ENCODE peak calls at places on chromosomes 12 and 14, in five cellular contexts. A, K, B, H and F are unnamed samples.

GRCh38 chr12:65384240-65384639 is 105.8 kb downstream of the MSRB3 start:
- DNase-seq in K (no peak), A (no peak), B (no peak), H (no peak), F (no peak)

GRCh38 chr12:52634266-52635056 is 16.1 kb upstream of the KRT73 start:
- DNase-seq in H (no peak), B (no peak), K (no peak), A (peak; percentile 75), F (no peak)

GRCh38 chr12:111446631-111447570 is 41.2 kb downstream of the SH2B3 start:
- DNase-seq in K (no peak), A (no peak), H (no peak), B (no peak), F (no peak)

GRCh38 chr12:91896725-91897515 is 248.7 kb downstream of the BTG1 start:
- DNase-seq in H (no peak), B (no peak), K (peak; percentile 70), A (no peak), F (no peak)

GRCh38 chr12:6582196-6582595 is 14.1 kb upstream of the NOP2 start:
- DNase-seq in A (no peak), K (no peak), H (no peak), B (no peak), F (no peak)

GRCh38 chr12:115405471-115405860 is 721.5 kb upstream of the TBX3 start:
- DNase-seq in K (no peak), B (no peak), A (no peak), H (no peak), F (no peak)

GRCh38 chr12:69437073-69437472 is 33.1 kb upstream of the FRS2 start:
- DNase-seq in B (no peak), K (no peak), H (no peak), A (no peak), F (no peak)

GRCh38 chr12:109864916-109865315 is 15.4 kb downstream of the GLTP start:
- DNase-seq in A (no peak), K (no peak), H (no peak), B (no peak), F (no peak)

GRCh38 chr14:30195946-30196345 is 268.3 kb upstream of the PRKD1 start:
- DNase-seq in H (no peak), A (no peak), B (no peak), K (peak; percentile 60), F (no peak)

GRCh38 chr12:72337382-72337781 is 65.2 kb downstream of the TRHDE start:
- DNase-seq in H (no peak), K (no peak), B (no peak), A (no peak), F (no peak)

GRCh38 chr12:123269980-123270379 is 1.7 kb downstream of the CDK2AP1 start:
- DNase-seq in H (no peak), B (no peak), K (no peak), A (no peak), F (no peak)

GRCh38 chr12:44428825-44429224 is 447.3 kb downstream of the NELL2 start:
- DNase-seq in K (no peak), H (no peak), B (no peak), A (no peak), F (no peak)

GRCh38 chr12:55712700-55713415 is 3.0 kb upstream of the BLOC1S1 start:
- DNase-seq in H (no peak), B (no peak), K (peak; percentile 68), A (no peak), F (no peak)

GRCh38 chr12:9971158-9971557 is at the start of gene CLEC12A:
- DNase-seq in H (no peak), A (no peak), K (no peak), B (no peak), F (no peak)

GRCh38 chr14:65250162-65250495 is 147.8 kb upstream of the MAX start:
- DNase-seq in B (no peak), K (no peak), A (no peak), H (no peak), F (no peak)

GRCh38 chr14:47278233-47278842 is 397.1 kb downstream of the MDGA2 start:
- DNase-seq in A (peak; percentile 54), K (peak; percentile 23), H (no peak), B (peak; percentile 1), F (peak; percentile 6)

GRCh38 chr12:75712223-75712622 is 200.8 kb upstream of the KRR1 start:
- DNase-seq in K (no peak), H (no peak), A (no peak), B (no peak), F (no peak)

GRCh38 chr12:69330475-69331473 is 17.4 kb upstream of the LYZ start:
- DNase-seq in A (peak; percentile 15), H (peak; percentile 66), B (no peak), K (peak; percentile 14), F (no peak)

GRCh38 chr12:117318591-117318990 is 42.8 kb downstream of the NOS1 start:
- DNase-seq in B (no peak), K (no peak), A (no peak), H (no peak), F (no peak)

GRCh38 chr12:111444706-111445310 is 39.1 kb downstream of the SH2B3 start:
- DNase-seq in K (peak; percentile 46), H (peak; percentile 83), A (no peak), B (no peak), F (no peak)

GRCh38 chr14:54772451-54772881 is 130.2 kb downstream of the GCH1 start:
- DNase-seq in A (no peak), H (no peak), B (peak; percentile 21), K (peak; percentile 57), F (no peak)

GRCh38 chr14:58904771-58905170 is 267.0 kb downstream of the DACT1 start:
- DNase-seq in H (no peak), B (no peak), A (no peak), K (peak; percentile 10), F (no peak)

GRCh38 chr12:24879644-24880043 is 69.3 kb downstream of the BCAT1 start:
- DNase-seq in K (no peak), A (no peak), B (no peak), H (no peak), F (no peak)

GRCh38 chr14:74475678-74476077 is 17.4 kb downstream of the NPC2 start:
- DNase-seq in B (peak; percentile 59), K (peak; percentile 65), H (no peak), A (no peak), F (no peak)

GRCh38 chr14:37170237-37170636 is 2.2 kb downstream of the SLC25A21 start:
- DNase-seq in B (no peak), A (no peak), H (no peak), K (no peak), F (no peak)

GRCh38 chr14:40010961-40011360 is 578.7 kb upstream of the FBXO33 start:
- DNase-seq in A (no peak), H (no peak), K (no peak), B (no peak), F (no peak)

GRCh38 chr12:5803532-5803931 is 141.5 kb downstream of the ANO2 start:
- DNase-seq in A (no peak), H (no peak), B (no peak), K (no peak), F (no peak)

GRCh38 chr12:67425394-67425793 is 156.2 kb downstream of the CAND1 start:
- DNase-seq in B (no peak), A (no peak), K (no peak), H (no peak), F (no peak)

GRCh38 chr14:23916038-23916437 is 37.5 kb upstream of the DHRS4 start:
- DNase-seq in A (no peak), H (no peak), K (peak; percentile 11), B (no peak), F (no peak)

GRCh38 chr12:21972055-21972454 is 30.8 kb upstream of the ABCC9 start:
- DNase-seq in B (no peak), H (no peak), A (no peak), K (no peak), F (no peak)

GRCh38 chr12:122467983-122468382 is 32.7 kb downstream of the ZCCHC8 start:
- DNase-seq in K (no peak), H (no peak), B (no peak), A (no peak), F (no peak)

GRCh38 chr12:47868552-47869031 is 36.2 kb downstream of the VDR start:
- DNase-seq in B (no peak), H (no peak), A (no peak), K (no peak), F (no peak)

GRCh38 chr12:85656561-85656960 is 179.6 kb downstream of the RASSF9 start:
- DNase-seq in K (no peak), A (no peak), B (no peak), H (no peak), F (no peak)

GRCh38 chr12:40055776-40056175 is 50.1 kb downstream of the SLC2A13 start:
- DNase-seq in K (no peak), H (no peak), A (no peak), B (no peak), F (no peak)

GRCh38 chr12:103697912-103698751 is 111.1 kb downstream of the STAB2 start:
- DNase-seq in H (no peak), A (no peak), B (no peak), K (no peak), F (no peak)

GRCh38 chr12:50419112-50419909 is 18.6 kb downstream of the LARP4 start:
- DNase-seq in H (no peak), K (no peak), A (no peak), B (no peak), F (no peak)

GRCh38 chr12:109504068-109504467 is 26.6 kb downstream of the UBE3B start:
- DNase-seq in A (no peak), H (no peak), B (no peak), K (no peak), F (no peak)